ENCODE peak calls at places on chromosomes 12 and 14, in four cellular contexts. F is colonic mucosa, H is Daoy, N is ELF-1. O is an unnamed sample.

GRCh38 chr12:28127455-28127854 is 62.8 kb upstream of the CCDC91 start:
- DNase-seq in F (no peak), H (no peak), N (no peak), O (no peak)

GRCh38 chr12:132214906-132215643 is 70.8 kb downstream of the NOC4L start:
- DNase-seq in F (no peak), H (no peak), N (no peak), O (no peak)

GRCh38 chr14:50060871-50061663 is 55.3 kb downstream of the VCPKMT start:
- DNase-seq in F (peak; percentile 48), H (peak; percentile 93), N (peak; percentile 62), O (peak; percentile 95)

GRCh38 chr12:115626210-115626609 is 651.3 kb downstream of the MED13L start:
- DNase-seq in F (no peak), H (no peak), N (no peak), O (no peak)

GRCh38 chr14:24665440-24665991 is 31.5 kb upstream of the GZMB start:
- DNase-seq in F (no peak), H (no peak), N (no peak), O (no peak)

GRCh38 chr12:57687862-57688261 is 6.1 kb upstream of the OS9 start:
- DNase-seq in F (no peak), H (no peak), N (no peak), O (no peak)

GRCh38 chr14:73591690-73592448 is at the start of gene ACOT4:
- DNase-seq in F (peak; percentile 39), H (peak; percentile 36), N (peak; percentile 71), O (no peak)

GRCh38 chr12:117832459-117833457 is 136.0 kb downstream of the KSR2 start:
- DNase-seq in F (no peak), H (peak; percentile 62), N (no peak), O (peak; percentile 8)

GRCh38 chr14:61562321-61563161 is 132.8 kb upstream of the HIF1A start:
- DNase-seq in F (no peak), H (peak; percentile 99), N (no peak), O (peak; percentile 100)

GRCh38 chr14:65255029-65255545 is 152.8 kb upstream of the MAX start:
- DNase-seq in F (no peak), H (peak; percentile 90), N (peak; percentile 97), O (peak; percentile 84)

GRCh38 chr12:64699504-64700115 is 59.6 kb downstream of the GNS start:
- DNase-seq in F (no peak), H (no peak), N (no peak), O (no peak)

GRCh38 chr12:77131977-77132490 is 66.7 kb upstream of the E2F7 start:
- DNase-seq in F (no peak), H (no peak), N (no peak), O (no peak)

GRCh38 chr12:120951-121350 is 54.4 kb downstream of the IQSEC3 start:
- DNase-seq in F (no peak), H (no peak), N (no peak), O (no peak)

GRCh38 chr12:6631549-6631961 is 4.2 kb downstream of the LPAR5 start:
- DNase-seq in F (peak; percentile 90), H (no peak), N (no peak), O (no peak)

GRCh38 chr12:4685317-4685716 is 34.9 kb upstream of the GALNT8 start:
- DNase-seq in F (no peak), H (no peak), N (no peak), O (no peak)

GRCh38 chr14:105250986-105251385 is 2.7 kb downstream of the BTBD6 start:
- DNase-seq in F (no peak), H (no peak), N (no peak), O (no peak)

GRCh38 chr14:98252819-98253218 is 1019.2 kb downstream of the BCL11B start:
- DNase-seq in F (peak; percentile 81), H (no peak), N (no peak), O (no peak)

GRCh38 chr14:41986726-41987125 is 380.1 kb downstream of the LRFN5 start:
- DNase-seq in F (no peak), H (peak; percentile 69), N (no peak), O (peak; percentile 59)

GRCh38 chr12:3131129-3131528 is 54.0 kb downstream of the TSPAN9 start:
- DNase-seq in F (no peak), H (no peak), N (no peak), O (no peak)

GRCh38 chr14:102840801-102841528 is 63.7 kb downstream of the TRAF3 start:
- DNase-seq in F (no peak), H (no peak), N (no peak), O (no peak)

GRCh38 chr12:20527396-20528154 is 159.2 kb downstream of the PDE3A start:
- DNase-seq in F (no peak), H (no peak), N (no peak), O (peak; percentile 50)

GRCh38 chr12:77104792-77105191 is 39.4 kb upstream of the E2F7 start:
- DNase-seq in F (no peak), H (no peak), N (no peak), O (peak; percentile 61)

GRCh38 chr12:108313609-108314331 is 25.3 kb downstream of the CMKLR1 start:
- DNase-seq in F (no peak), H (peak; percentile 51), N (peak; percentile 31), O (no peak)

O was measured in fibroblast of mammary gland.